ENCODE peak calls at places on chromosomes 4 and X, in eight cellular contexts. S is HFFc6, M is right atrium auricular region, B is fibroblast of lung, A is cardiac fibroblast, R is neural progenitor cell, V is dorsolateral prefrontal cortex, W is AG10803. K is an unnamed sample.

GRCh38 chrX:119399772-119400101 is 601 bp downstream of the SLC25A43 start:
- DNase-seq in S (peak), M (no peak), B (peak), A (peak), R (peak), V (no peak), W (peak), K (no peak)

GRCh38 chr4:10173754-10174749 is 57.5 kb upstream of the WDR1 start:
- DNase-seq in S (no peak), M (peak), B (no peak), A (no peak), R (no peak), V (no peak), W (no peak), K (no peak)

GRCh38 chrX:31314921-31315320 is 243.1 kb upstream of the FTHL17 start:
- DNase-seq in S (no peak), M (no peak), B (peak), A (peak), R (no peak), V (no peak), W (peak), K (no peak)

GRCh38 chr4:3232001-3232400 is 17.0 kb upstream of the MSANTD1 start:
- DNase-seq in S (no peak), M (no peak), B (no peak), A (no peak), R (no peak), V (no peak), W (no peak), K (no peak)

GRCh38 chr4:58064618-58065017 is 954.4 kb upstream of the IGFBP7 start:
- DNase-seq in S (no peak), M (no peak), B (no peak), A (no peak), R (no peak), V (no peak), W (no peak), K (no peak)

GRCh38 chr4:1399508-1400190 is 6.6 kb downstream of the NKX1-1 start:
- DNase-seq in S (no peak), M (no peak), B (no peak), A (no peak), R (no peak), V (no peak), W (no peak), K (no peak)

GRCh38 chrX:9940397-9940796 is 26.8 kb upstream of the CLDN34 start:
- DNase-seq in S (peak), M (no peak), B (peak), A (peak), R (no peak), V (peak), W (peak), K (no peak)

GRCh38 chrX:104668550-104668949 is 102.6 kb downstream of the IL1RAPL2 start:
- DNase-seq in S (no peak), M (no peak), B (peak), A (peak), R (peak), V (no peak), W (no peak), K (no peak)

GRCh38 chr4:68963389-68963788 is 11.8 kb upstream of the UGT2A3 start:
- DNase-seq in S (no peak), M (no peak), B (peak), A (no peak), R (no peak), V (no peak), W (no peak), K (no peak)

GRCh38 chrX:30308263-30309138 is 689 bp downstream of the NR0B1 start:
- DNase-seq in S (no peak), M (no peak), B (no peak), A (no peak), R (peak), V (no peak), W (peak), K (no peak)

GRCh38 chr4:122960298-122960985 is 38.0 kb upstream of the NUDT6 start:
- DNase-seq in S (no peak), M (no peak), B (no peak), A (peak), R (no peak), V (no peak), W (peak), K (no peak)

GRCh38 chrX:131081772-131082755 is 23.9 kb downstream of the ARHGAP36 start:
- DNase-seq in S (no peak), M (no peak), B (no peak), A (no peak), R (peak), V (no peak), W (no peak), K (no peak)

GRCh38 chrX:38806054-38806389 is 4.8 kb downstream of the MID1IP1 start:
- DNase-seq in S (no peak), M (no peak), B (no peak), A (no peak), R (no peak), V (no peak), W (no peak), K (no peak)

GRCh38 chr4:80173387-80173786 is 23.9 kb upstream of the PRDM8 start:
- DNase-seq in S (peak), M (no peak), B (peak), A (peak), R (peak), V (no peak), W (peak), K (no peak)

GRCh38 chr4:118954246-118954645 is 65.6 kb downstream of the SYNPO2 start:
- DNase-seq in S (peak), M (no peak), B (peak), A (peak), R (no peak), V (no peak), W (peak), K (no peak)

GRCh38 chr4:183158062-183158461 is 59.0 kb downstream of the WWC2 start:
- DNase-seq in S (peak), M (no peak), B (peak), A (peak), R (no peak), V (no peak), W (peak), K (no peak)

GRCh38 chr4:123443401-123444297 is 47.1 kb downstream of the SPRY1 start:
- DNase-seq in S (no peak), M (no peak), B (peak), A (peak), R (peak), V (no peak), W (no peak), K (no peak)

GRCh38 chr4:94913316-94913715 is 155.6 kb downstream of the BMPR1B start:
- DNase-seq in S (no peak), M (no peak), B (no peak), A (no peak), R (no peak), V (no peak), W (no peak), K (no peak)

GRCh38 chr4:99968330-99968729 is 18.3 kb upstream of the H2AZ1 start:
- DNase-seq in S (peak), M (no peak), B (peak), A (peak), R (no peak), V (no peak), W (peak), K (no peak)

GRCh38 chrX:4277122-4277521 is 563.7 kb upstream of the PRKX start:
- DNase-seq in S (no peak), M (no peak), B (no peak), A (no peak), R (no peak), V (no peak), W (no peak), K (no peak)

GRCh38 chrX:97372006-97372766 is 488.5 kb downstream of the RPA4 start:
- DNase-seq in S (no peak), M (no peak), B (no peak), A (no peak), R (no peak), V (no peak), W (no peak), K (no peak)

GRCh38 chr4:72568959-72569718 is at the start of gene ADAMTS3:
- DNase-seq in S (no peak), M (peak), B (peak), A (peak), R (peak), V (peak), W (peak), K (no peak)

GRCh38 chr4:59503731-59504130 is 1696.4 kb upstream of the ADGRL3 start:
- DNase-seq in S (no peak), M (no peak), B (no peak), A (no peak), R (no peak), V (no peak), W (no peak), K (no peak)

GRCh38 chr4:178205826-178206225 is 763.6 kb upstream of the AGA start:
- DNase-seq in S (no peak), M (no peak), B (peak), A (no peak), R (no peak), V (no peak), W (no peak), K (no peak)

GRCh38 chr4:183546376-183546775 is 41.5 kb downstream of the ING2 start:
- DNase-seq in S (no peak), M (no peak), B (no peak), A (no peak), R (no peak), V (no peak), W (no peak), K (no peak)

GRCh38 chr4:188822698-188823097 is 683.5 kb downstream of the TRIML1 start:
- DNase-seq in S (no peak), M (no peak), B (no peak), A (no peak), R (peak), V (no peak), W (no peak), K (no peak)

GRCh38 chr4:45751877-45752276 is 372.0 kb downstream of the GABRG1 start:
- DNase-seq in S (no peak), M (no peak), B (no peak), A (no peak), R (no peak), V (no peak), W (no peak), K (no peak)

GRCh38 chr4:25696409-25696808 is 40.8 kb downstream of the SLC34A2 start:
- DNase-seq in S (no peak), M (no peak), B (no peak), A (no peak), R (no peak), V (no peak), W (no peak), K (no peak)

GRCh38 chrX:134761788-134762187 is 103.5 kb upstream of the PLAC1 start:
- DNase-seq in S (no peak), M (no peak), B (no peak), A (peak), R (no peak), V (no peak), W (no peak), K (no peak)

GRCh38 chrX:122982521-122982920 is 201.6 kb upstream of the GRIA3 start:
- DNase-seq in S (no peak), M (no peak), B (no peak), A (no peak), R (no peak), V (no peak), W (no peak), K (no peak)

GRCh38 chr4:124152130-124152529 is 560.4 kb downstream of the ANKRD50 start:
- DNase-seq in S (no peak), M (no peak), B (peak), A (no peak), R (no peak), V (no peak), W (peak), K (no peak)

GRCh38 chr4:103720661-103721060 is 876 bp upstream of the TACR3 start:
- DNase-seq in S (no peak), M (no peak), B (no peak), A (no peak), R (no peak), V (no peak), W (no peak), K (no peak)

GRCh38 chr4:103719320-103720204 is at the start of gene TACR3:
- DNase-seq in S (no peak), M (no peak), B (peak), A (no peak), R (peak), V (peak), W (no peak), K (no peak)

GRCh38 chr4:103721251-103721650 is 1.5 kb upstream of the TACR3 start:
- DNase-seq in S (no peak), M (no peak), B (no peak), A (peak), R (no peak), V (no peak), W (no peak), K (no peak)

GRCh38 chr4:103718993-103719319 is 829 bp downstream of the TACR3 start:
- DNase-seq in S (no peak), M (no peak), B (no peak), A (no peak), R (peak), V (peak), W (no peak), K (no peak)
- TF ChIP-seq CTCF in S (no peak), M (no peak), B (no peak), A (no peak), R (peak), V (no peak), W (no peak), K (no peak)

DNA sequence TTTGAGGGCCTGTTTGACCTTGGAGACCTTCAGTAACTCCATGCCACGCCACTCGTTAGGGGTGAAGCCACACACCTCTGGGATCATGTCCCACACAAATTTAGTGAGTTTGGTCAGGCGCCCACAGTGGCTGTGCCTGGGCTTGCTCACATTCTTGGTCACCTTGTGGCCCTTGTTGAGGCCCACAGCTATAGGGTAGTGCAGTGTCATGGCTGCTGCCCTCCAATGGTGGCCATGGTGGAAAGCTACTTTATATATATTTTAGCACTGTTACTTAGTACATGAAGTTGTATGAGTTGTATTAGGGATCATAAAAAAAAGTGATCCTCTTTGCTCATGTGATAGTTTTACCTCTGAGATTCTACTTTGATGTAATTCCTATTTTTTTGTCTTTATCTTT is 985 bp upstream of the CXCL11 start:
- DNase-seq in S (no peak), M (no peak), B (no peak), A (no peak), R (no peak), V (no peak), W (no peak), K (no peak)
- TF ChIP-seq CTCF in S (no peak), M (no peak), B (no peak), A (no peak), R (no peak), V (no peak), W (no peak), K (no peak)

GRCh38 chrX:36898301-36898700 is 109.9 kb upstream of the FAM47C start:
- DNase-seq in S (no peak), M (no peak), B (no peak), A (peak), R (peak), V (no peak), W (peak), K (no peak)
- TF ChIP-seq CTCF in S (peak), M (no peak), B (peak), A (peak), R (peak), V (no peak), W (peak), K (no peak)

DNA sequence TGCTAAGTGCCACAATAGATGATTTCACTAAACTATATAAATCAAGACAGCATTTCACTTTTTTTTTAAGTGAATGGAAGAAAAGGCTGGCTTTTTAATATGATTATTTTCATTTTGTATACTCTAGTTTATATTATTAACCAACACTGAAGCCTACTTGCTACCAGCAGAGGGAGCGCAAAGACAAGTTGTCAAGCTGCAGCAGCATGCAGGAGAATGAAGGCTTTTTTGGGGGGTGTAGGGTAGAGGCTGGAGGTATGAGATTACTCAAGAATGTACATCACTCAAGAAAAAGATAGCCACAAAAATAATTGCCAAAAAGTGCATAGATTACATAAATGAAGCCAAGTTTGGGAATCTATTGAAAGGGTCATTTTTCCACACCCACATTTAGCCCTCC is 519.5 kb downstream of the FGF13 start:
- DNase-seq in S (no peak), M (no peak), B (peak), A (peak), R (peak), V (peak), W (peak), K (no peak)
- TF ChIP-seq CTCF in S (peak), M (no peak), B (peak), A (peak), R (peak), V (peak), W (peak), K (no peak)

GRCh38 chr4:114780205-114780604 is 181.6 kb downstream of the UGT8 start:
- DNase-seq in S (no peak), M (no peak), B (peak), A (peak), R (peak), V (no peak), W (peak), K (no peak)
- TF ChIP-seq CTCF in S (no peak), M (no peak), B (peak), A (no peak), R (peak), V (no peak), W (peak), K (no peak)

GRCh38 chrX:88940904-88941303 is 193.9 kb downstream of the CPXCR1 start:
- DNase-seq in S (no peak), M (no peak), B (no peak), A (no peak), R (peak), V (no peak), W (no peak), K (no peak)
- TF ChIP-seq CTCF in S (no peak), M (no peak), B (no peak), A (no peak), R (no peak), V (no peak), W (no peak), K (no peak)

DNA sequence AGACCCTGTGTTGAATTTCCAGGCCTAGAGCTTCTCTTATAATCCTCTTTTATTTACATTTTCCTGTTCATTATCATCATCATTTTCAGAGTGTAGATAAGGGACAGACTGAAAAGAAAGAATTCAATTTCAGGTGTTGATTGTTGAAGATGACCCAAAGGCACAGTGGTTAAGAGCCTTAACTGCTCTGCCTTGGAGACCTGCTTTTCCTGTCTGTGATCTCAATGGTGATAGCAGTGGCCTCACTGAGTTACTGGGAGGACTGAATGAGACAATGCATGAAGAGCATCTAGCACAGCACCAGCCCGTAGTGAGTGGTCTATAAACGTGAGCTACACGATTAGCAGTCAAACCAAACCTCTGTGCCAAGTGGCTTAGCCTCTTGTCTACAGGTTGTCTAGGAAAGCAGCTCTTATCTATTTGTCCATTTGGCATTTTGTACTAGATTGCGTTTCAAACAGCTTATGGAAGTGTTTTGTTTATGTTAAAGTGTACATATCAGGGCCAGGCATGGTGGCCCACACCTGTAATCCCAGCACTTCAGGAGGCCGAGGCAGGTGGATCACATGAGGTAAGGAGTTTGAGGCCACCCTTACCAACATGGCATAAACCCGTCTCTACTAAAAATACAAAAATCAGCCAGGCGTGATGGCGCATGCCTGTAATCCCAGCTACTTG is 41.5 kb downstream of the SETD7 start:
- DNase-seq in S (no peak), M (no peak), B (no peak), A (no peak), R (no peak), V (no peak), W (no peak), K (no peak)
- TF ChIP-seq CTCF in S (no peak), M (no peak), B (no peak), A (no peak), R (no peak), V (no peak), W (no peak), K (no peak)

K was measured in activated B cell treated with CpG ODN at 0.5 μM for 24 hours.